ENCODE peak calls at places on chromosomes 16 and 17, in five cellular contexts. O is K562, M is HepG2, Z is A549, J is NB4. Q is an unnamed sample.
A peak's percentile ranks its signal among the peaks of the same experiment; 100 is the strongest.

GRCh38 chr17:73393962-73394361 is 82.2 kb upstream of the CDC42EP4 start:
- DNase-seq in O (peak; percentile 43), M (peak; percentile 20), Z (peak; percentile 29), J (peak; percentile 60), Q (no peak)

GRCh38 chr17:15452746-15453145 is 14.7 kb downstream of the CDRT4 start:
- DNase-seq in O (no peak), M (no peak), Z (no peak), J (no peak), Q (no peak)

GRCh38 chr17:8807070-8807550 is 7.9 kb upstream of the MFSD6L start:
- DNase-seq in O (peak; percentile 10), M (no peak), Z (no peak), J (peak; percentile 72), Q (no peak)

GRCh38 chr16:52283018-52283417 is 263.9 kb downstream of the TOX3 start:
- DNase-seq in O (no peak), M (no peak), Z (no peak), J (no peak), Q (no peak)

GRCh38 chr17:82153745-82154375 is 55.8 kb upstream of the FASN start:
- DNase-seq in O (peak; percentile 85), M (peak; percentile 74), Z (peak; percentile 78), J (peak; percentile 81), Q (peak; percentile 56)

GRCh38 chr17:75124041-75124818 is 7.3 kb downstream of the NT5C start:
- DNase-seq in O (peak; percentile 67), M (peak; percentile 48), Z (peak; percentile 100), J (no peak), Q (peak; percentile 87)

GRCh38 chr17:72136692-72137550 is 16.1 kb downstream of the SOX9 start:
- DNase-seq in O (no peak), M (no peak), Z (peak; percentile 62), J (no peak), Q (no peak)

GRCh38 chr17:31535581-31535981 is 144.1 kb downstream of the RAB11FIP4 start:
- DNase-seq in O (no peak), M (no peak), Z (no peak), J (no peak), Q (no peak)

GRCh38 chr17:2388705-2389099 is 12.2 kb downstream of the MNT start:
- DNase-seq in O (no peak), M (no peak), Z (peak; percentile 67), J (no peak), Q (no peak)

GRCh38 chr16:86018487-86018886 is 119.5 kb downstream of the IRF8 start:
- DNase-seq in O (no peak), M (no peak), Z (no peak), J (peak; percentile 97), Q (no peak)

GRCh38 chr17:80817861-80818260 is 173.8 kb upstream of the CHMP6 start:
- DNase-seq in O (no peak), M (no peak), Z (no peak), J (no peak), Q (no peak)

GRCh38 chr16:52572656-52573055 is 25.7 kb upstream of the TOX3 start:
- DNase-seq in O (no peak), M (peak; percentile 62), Z (no peak), J (no peak), Q (no peak)

DNA sequence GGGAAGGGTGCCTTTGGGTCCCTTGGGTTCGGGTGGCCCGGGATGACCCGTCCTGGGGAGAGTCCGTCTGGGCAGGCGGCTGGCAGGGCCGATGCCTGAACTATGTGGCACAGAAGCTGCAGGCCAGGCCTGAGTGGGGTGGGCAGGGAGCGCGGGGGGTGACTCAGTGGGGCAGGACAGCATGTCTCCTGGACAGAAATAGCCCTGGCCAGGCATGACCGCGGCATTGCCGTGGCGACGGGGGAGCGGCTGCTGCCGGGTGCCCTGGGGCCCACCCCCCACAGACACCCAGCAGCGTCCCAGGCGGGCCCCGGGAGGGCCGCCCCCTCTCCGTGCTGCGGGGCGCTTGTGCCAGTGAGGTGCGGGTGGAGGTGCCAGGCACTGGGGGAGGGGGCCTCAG is 1.8 kb upstream of the C1QTNF8 start:
- DNase-seq in O (no peak), M (no peak), Z (no peak), J (no peak), Q (no peak)
- TF ChIP-seq MYC in O (no peak), M (no peak), Z (no peak), J (no peak), Q (no peak)

DNA sequence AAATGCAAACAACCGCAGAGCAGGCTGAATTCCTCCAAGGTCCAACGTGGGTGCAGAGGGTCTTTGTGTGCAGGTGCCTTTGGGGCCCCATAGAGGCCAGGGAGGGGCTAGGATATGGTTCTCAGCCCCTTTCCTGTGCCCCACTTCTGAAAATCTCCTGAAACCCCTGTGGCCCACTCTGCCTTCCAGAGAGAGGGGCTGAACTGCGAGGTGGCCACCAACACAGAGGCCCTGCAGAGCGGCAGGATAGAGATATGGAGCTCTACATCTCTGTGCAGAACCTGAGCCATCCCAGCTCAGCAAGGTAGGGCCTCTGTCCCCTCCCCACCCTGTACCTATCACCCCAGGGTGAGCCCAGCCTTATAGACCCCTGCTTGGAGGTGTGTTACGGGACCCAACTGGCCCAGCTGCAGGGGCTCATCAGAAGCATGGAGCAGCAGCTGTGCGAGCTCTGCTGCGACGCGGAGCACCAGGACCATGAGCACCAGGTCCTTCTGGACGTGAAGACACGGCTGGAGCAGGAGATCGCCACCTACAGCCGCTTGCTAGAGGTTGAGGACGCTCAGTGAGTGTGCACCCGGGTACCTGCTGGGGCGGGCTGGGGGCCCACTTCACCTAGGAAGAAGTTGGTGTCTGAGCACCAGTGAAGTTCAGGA is 5.5 kb downstream of the USP6 start:
- DNase-seq in O (no peak), M (no peak), Z (no peak), J (no peak), Q (no peak)
- TF ChIP-seq MYC in O (no peak), M (no peak), Z (no peak), J (no peak), Q (no peak)

GRCh38 chr16:27303256-27304100 is 10.3 kb upstream of the IL4R start:
- DNase-seq in O (no peak), M (no peak), Z (no peak), J (no peak), Q (no peak)
- TF ChIP-seq MYC in O (no peak), M (no peak), Z (no peak), J (no peak), Q (no peak)

GRCh38 chr16:87216148-87216823 is 100.9 kb downstream of the C16orf95 start:
- DNase-seq in O (no peak), M (no peak), Z (no peak), J (no peak), Q (no peak)

GRCh38 chr16:87212026-87212425 is 105.2 kb downstream of the C16orf95 start:
- DNase-seq in O (no peak), M (no peak), Z (peak; percentile 40), J (no peak), Q (no peak)

GRCh38 chr16:87210949-87211348 is 106.2 kb downstream of the C16orf95 start:
- DNase-seq in O (no peak), M (no peak), Z (peak; percentile 22), J (no peak), Q (peak; percentile 27)

GRCh38 chr16:87216824-87217205 is 100.4 kb downstream of the C16orf95 start:
- DNase-seq in O (no peak), M (no peak), Z (no peak), J (no peak), Q (peak; percentile 28)

DNA sequence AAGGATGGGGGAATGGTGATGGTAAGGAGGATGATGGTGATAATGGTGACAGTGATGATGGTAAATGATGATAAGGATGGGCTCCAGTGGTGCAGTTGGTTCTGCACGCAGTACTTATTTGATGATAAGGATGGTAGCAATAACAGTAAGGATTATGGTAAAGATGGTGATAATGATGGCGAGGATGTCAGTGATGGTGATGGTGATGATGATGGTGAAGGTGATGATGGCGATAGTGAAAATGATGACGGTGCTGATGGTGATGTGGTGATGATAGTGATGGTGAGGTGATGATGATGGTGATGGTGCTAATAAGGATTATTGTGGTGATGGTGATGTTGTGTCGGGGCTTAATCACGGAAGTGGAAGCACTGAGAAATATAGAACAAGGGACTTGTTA is 103.7 kb downstream of the C16orf95 start:
- DNase-seq in O (no peak), M (no peak), Z (no peak), J (no peak), Q (no peak)
- TF ChIP-seq MYC in O (no peak), M (no peak), Z (no peak), J (no peak), Q (no peak)

Q was measured in endothelial cell of umbilical vein.